ENCODE peak calls at places on chromosome 18, in ten cellular contexts. One of them, this sample, is unnamed.

GRCh38 chr18:24373331-24373730 is 24.3 kb downstream of the OSBPL1A start:
- DNase-seq in fibroblast of lung: no peak
- DNase-seq in left ventricle myocardium inferior: no peak
- DNase-seq in GM23338: no peak
- DNase-seq in AG09309: no peak
- DNase-seq in body of pancreas: no peak
- DNase-seq in pancreas: no peak
- DNase-seq in mesothelial cell of epicardium: no peak
- DNase-seq in Peyer's patch: no peak
- DNase-seq in kidney: no peak
- DNase-seq in this sample: no peak

GRCh38 chr18:47490882-47491281 is 239.4 kb upstream of the SKOR2 start:
- DNase-seq in fibroblast of lung: no peak
- DNase-seq in left ventricle myocardium inferior: no peak
- DNase-seq in GM23338: no peak
- DNase-seq in AG09309: no peak
- DNase-seq in body of pancreas: no peak
- DNase-seq in pancreas: no peak
- DNase-seq in mesothelial cell of epicardium: no peak
- DNase-seq in Peyer's patch: no peak
- DNase-seq in kidney: no peak
- DNase-seq in this sample: no peak

GRCh38 chr18:56489901-56490300 is 148.5 kb downstream of the TXNL1 start:
- DNase-seq in fibroblast of lung: no peak
- DNase-seq in left ventricle myocardium inferior: no peak
- DNase-seq in GM23338: no peak
- DNase-seq in AG09309: no peak
- DNase-seq in body of pancreas: no peak
- DNase-seq in pancreas: no peak
- DNase-seq in mesothelial cell of epicardium: no peak
- DNase-seq in Peyer's patch: no peak
- DNase-seq in kidney: no peak
- DNase-seq in this sample: no peak

GRCh38 chr18:6624271-6624670 is 105.2 kb upstream of the ARHGAP28 start:
- DNase-seq in fibroblast of lung: peak
- DNase-seq in left ventricle myocardium inferior: no peak
- DNase-seq in GM23338: no peak
- DNase-seq in AG09309: peak
- DNase-seq in body of pancreas: no peak
- DNase-seq in pancreas: no peak
- DNase-seq in mesothelial cell of epicardium: no peak
- DNase-seq in Peyer's patch: no peak
- DNase-seq in kidney: no peak
- DNase-seq in this sample: no peak

GRCh38 chr18:31255953-31256352 is 62.0 kb upstream of the DSG1 start:
- DNase-seq in fibroblast of lung: no peak
- DNase-seq in left ventricle myocardium inferior: no peak
- DNase-seq in GM23338: no peak
- DNase-seq in AG09309: no peak
- DNase-seq in body of pancreas: no peak
- DNase-seq in pancreas: no peak
- DNase-seq in mesothelial cell of epicardium: no peak
- DNase-seq in Peyer's patch: no peak
- DNase-seq in kidney: no peak
- DNase-seq in this sample: no peak

GRCh38 chr18:34834897-34835296 is 124.8 kb downstream of the DTNA start:
- DNase-seq in fibroblast of lung: peak
- DNase-seq in left ventricle myocardium inferior: no peak
- DNase-seq in GM23338: no peak
- DNase-seq in AG09309: no peak
- DNase-seq in body of pancreas: no peak
- DNase-seq in pancreas: no peak
- DNase-seq in mesothelial cell of epicardium: no peak
- DNase-seq in Peyer's patch: no peak
- DNase-seq in kidney: no peak
- DNase-seq in this sample: no peak

GRCh38 chr18:32326450-32327309 is 136.8 kb downstream of the MEP1B start:
- DNase-seq in fibroblast of lung: peak
- DNase-seq in left ventricle myocardium inferior: no peak
- DNase-seq in GM23338: peak
- DNase-seq in AG09309: no peak
- DNase-seq in body of pancreas: no peak
- DNase-seq in pancreas: no peak
- DNase-seq in mesothelial cell of epicardium: no peak
- DNase-seq in Peyer's patch: no peak
- DNase-seq in kidney: no peak
- DNase-seq in this sample: no peak

GRCh38 chr18:73826098-73826497 is 321.5 kb downstream of the FBXO15 start:
- DNase-seq in fibroblast of lung: no peak
- DNase-seq in left ventricle myocardium inferior: no peak
- DNase-seq in GM23338: no peak
- DNase-seq in AG09309: no peak
- DNase-seq in body of pancreas: no peak
- DNase-seq in pancreas: no peak
- DNase-seq in mesothelial cell of epicardium: no peak
- DNase-seq in Peyer's patch: no peak
- DNase-seq in kidney: no peak
- DNase-seq in this sample: no peak

GRCh38 chr18:51610481-51610880 is 413.0 kb upstream of the MEX3C start:
- DNase-seq in fibroblast of lung: no peak
- DNase-seq in left ventricle myocardium inferior: no peak
- DNase-seq in GM23338: no peak
- DNase-seq in AG09309: no peak
- DNase-seq in body of pancreas: no peak
- DNase-seq in pancreas: no peak
- DNase-seq in mesothelial cell of epicardium: no peak
- DNase-seq in Peyer's patch: no peak
- DNase-seq in kidney: no peak
- DNase-seq in this sample: no peak

GRCh38 chr18:30987479-30988241 is 54.9 kb downstream of the DSC3 start:
- DNase-seq in fibroblast of lung: peak
- DNase-seq in left ventricle myocardium inferior: no peak
- DNase-seq in GM23338: no peak
- DNase-seq in AG09309: no peak
- DNase-seq in body of pancreas: peak
- DNase-seq in pancreas: no peak
- DNase-seq in mesothelial cell of epicardium: no peak
- DNase-seq in Peyer's patch: no peak
- DNase-seq in kidney: no peak
- DNase-seq in this sample: no peak

GRCh38 chr18:74836296-74837139 is 238.8 kb downstream of the ZNF407 start:
- DNase-seq in fibroblast of lung: peak
- DNase-seq in left ventricle myocardium inferior: peak
- DNase-seq in GM23338: peak
- DNase-seq in AG09309: peak
- DNase-seq in body of pancreas: peak
- DNase-seq in pancreas: no peak
- DNase-seq in mesothelial cell of epicardium: no peak
- DNase-seq in Peyer's patch: no peak
- DNase-seq in kidney: no peak
- DNase-seq in this sample: no peak

GRCh38 chr18:79490593-79491551 is 95.1 kb downstream of the NFATC1 start:
- DNase-seq in fibroblast of lung: no peak
- DNase-seq in left ventricle myocardium inferior: peak
- DNase-seq in GM23338: no peak
- DNase-seq in AG09309: no peak
- DNase-seq in body of pancreas: no peak
- DNase-seq in pancreas: peak
- DNase-seq in mesothelial cell of epicardium: no peak
- DNase-seq in Peyer's patch: no peak
- DNase-seq in kidney: peak
- DNase-seq in this sample: no peak

GRCh38 chr18:23684515-23685197 is 4.6 kb upstream of the LAMA3 start:
- DNase-seq in fibroblast of lung: peak
- DNase-seq in left ventricle myocardium inferior: no peak
- DNase-seq in GM23338: no peak
- DNase-seq in AG09309: peak
- DNase-seq in body of pancreas: no peak
- DNase-seq in pancreas: no peak
- DNase-seq in mesothelial cell of epicardium: no peak
- DNase-seq in Peyer's patch: no peak
- DNase-seq in kidney: no peak
- DNase-seq in this sample: no peak

GRCh38 chr18:9835796-9836195 is 50.0 kb upstream of the TXNDC2 start:
- DNase-seq in fibroblast of lung: peak
- DNase-seq in left ventricle myocardium inferior: no peak
- DNase-seq in GM23338: no peak
- DNase-seq in AG09309: no peak
- DNase-seq in body of pancreas: no peak
- DNase-seq in pancreas: no peak
- DNase-seq in mesothelial cell of epicardium: no peak
- DNase-seq in Peyer's patch: no peak
- DNase-seq in kidney: no peak
- DNase-seq in this sample: no peak

GRCh38 chr18:35143615-35144596 is 96.9 kb upstream of the ZNF397 start:
- DNase-seq in fibroblast of lung: peak
- DNase-seq in left ventricle myocardium inferior: no peak
- DNase-seq in GM23338: peak
- DNase-seq in AG09309: peak
- DNase-seq in body of pancreas: peak
- DNase-seq in pancreas: no peak
- DNase-seq in mesothelial cell of epicardium: no peak
- DNase-seq in Peyer's patch: no peak
- DNase-seq in kidney: no peak
- DNase-seq in this sample: no peak

DNA sequence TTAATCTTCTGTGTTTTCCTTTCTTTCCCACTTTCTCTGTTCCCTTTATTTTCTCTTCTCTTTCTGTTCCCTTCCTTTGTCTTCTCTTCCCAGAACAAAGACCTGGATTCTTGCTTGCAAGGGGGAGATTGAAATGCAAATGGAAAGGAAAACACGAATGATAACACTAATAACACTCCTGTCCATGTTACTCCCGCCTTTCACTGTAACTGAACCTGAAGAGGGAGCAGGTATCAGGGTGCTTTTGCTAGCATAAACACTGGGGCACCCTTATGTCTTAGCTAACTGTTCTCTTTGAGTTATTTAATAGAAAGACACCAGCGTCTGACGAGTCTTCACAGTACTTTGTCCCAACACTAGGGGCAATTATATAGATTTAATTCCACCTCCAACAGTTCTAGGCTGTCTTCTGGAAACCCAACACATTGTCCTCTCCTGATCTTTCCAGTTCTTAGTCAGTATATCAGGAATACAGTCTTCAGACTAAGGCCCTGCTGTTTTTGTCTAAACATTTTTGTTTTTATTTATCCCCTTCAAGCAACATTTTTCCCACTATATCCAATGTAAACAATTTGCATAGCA is 99.2 kb downstream of the PTPRM start:
- DNase-seq in fibroblast of lung: no peak
- DNase-seq in left ventricle myocardium inferior: no peak
- DNase-seq in GM23338: peak
- DNase-seq in AG09309: no peak
- DNase-seq in body of pancreas: no peak
- DNase-seq in pancreas: no peak
- DNase-seq in mesothelial cell of epicardium: no peak
- DNase-seq in Peyer's patch: no peak
- DNase-seq in kidney: no peak
- DNase-seq in this sample: no peak
- TF ChIP-seq CTCF in fibroblast of lung: no peak
- TF ChIP-seq CTCF in left ventricle myocardium inferior: no peak
- TF ChIP-seq CTCF in GM23338: no peak
- TF ChIP-seq CTCF in AG09309: no peak
- TF ChIP-seq CTCF in body of pancreas: no peak
- TF ChIP-seq CTCF in pancreas: no peak
- TF ChIP-seq CTCF in mesothelial cell of epicardium: peak
- TF ChIP-seq CTCF in Peyer's patch: no peak
- TF ChIP-seq CTCF in kidney: no peak
- TF ChIP-seq CTCF in this sample: no peak

GRCh38 chr18:58661423-58661822 is 9.8 kb upstream of the MALT1 start:
- DNase-seq in fibroblast of lung: no peak
- DNase-seq in left ventricle myocardium inferior: no peak
- DNase-seq in GM23338: peak
- DNase-seq in AG09309: no peak
- DNase-seq in body of pancreas: no peak
- DNase-seq in pancreas: no peak
- DNase-seq in mesothelial cell of epicardium: no peak
- DNase-seq in Peyer's patch: no peak
- DNase-seq in kidney: no peak
- DNase-seq in this sample: no peak
- TF ChIP-seq CTCF in fibroblast of lung: peak
- TF ChIP-seq CTCF in left ventricle myocardium inferior: peak
- TF ChIP-seq CTCF in GM23338: peak
- TF ChIP-seq CTCF in AG09309: peak
- TF ChIP-seq CTCF in body of pancreas: no peak
- TF ChIP-seq CTCF in pancreas: no peak
- TF ChIP-seq CTCF in mesothelial cell of epicardium: no peak
- TF ChIP-seq CTCF in Peyer's patch: no peak
- TF ChIP-seq CTCF in kidney: peak
- TF ChIP-seq CTCF in this sample: no peak

GRCh38 chr18:72700961-72701710 is 157.0 kb upstream of the CBLN2 start:
- DNase-seq in fibroblast of lung: peak
- DNase-seq in left ventricle myocardium inferior: no peak
- DNase-seq in GM23338: peak
- DNase-seq in AG09309: peak
- DNase-seq in body of pancreas: no peak
- DNase-seq in pancreas: no peak
- DNase-seq in mesothelial cell of epicardium: no peak
- DNase-seq in Peyer's patch: no peak
- DNase-seq in kidney: no peak
- DNase-seq in this sample: no peak
- TF ChIP-seq CTCF in fibroblast of lung: no peak
- TF ChIP-seq CTCF in left ventricle myocardium inferior: peak
- TF ChIP-seq CTCF in GM23338: peak
- TF ChIP-seq CTCF in AG09309: peak
- TF ChIP-seq CTCF in body of pancreas: peak
- TF ChIP-seq CTCF in pancreas: no peak
- TF ChIP-seq CTCF in mesothelial cell of epicardium: peak
- TF ChIP-seq CTCF in Peyer's patch: no peak
- TF ChIP-seq CTCF in kidney: no peak
- TF ChIP-seq CTCF in this sample: no peak

GRCh38 chr18:13800505-13801259 is 23.3 kb upstream of the MC5R start:
- DNase-seq in fibroblast of lung: peak
- DNase-seq in left ventricle myocardium inferior: peak
- DNase-seq in GM23338: peak
- DNase-seq in AG09309: no peak
- DNase-seq in body of pancreas: peak
- DNase-seq in pancreas: peak
- DNase-seq in mesothelial cell of epicardium: peak
- DNase-seq in Peyer's patch: no peak
- DNase-seq in kidney: peak
- DNase-seq in this sample: no peak
- TF ChIP-seq CTCF in fibroblast of lung: peak
- TF ChIP-seq CTCF in left ventricle myocardium inferior: peak
- TF ChIP-seq CTCF in GM23338: peak
- TF ChIP-seq CTCF in AG09309: peak
- TF ChIP-seq CTCF in body of pancreas: peak
- TF ChIP-seq CTCF in pancreas: no peak
- TF ChIP-seq CTCF in mesothelial cell of epicardium: no peak
- TF ChIP-seq CTCF in Peyer's patch: no peak
- TF ChIP-seq CTCF in kidney: peak
- TF ChIP-seq CTCF in this sample: no peak